ENCODE peak calls at places on chromosomes 5 and 9, in five cellular contexts. Q, R, P, T and K are unnamed samples.

GRCh38 chr5:139341689-139342422 is at the start of gene PAIP2:
- DNase-seq in P (peak), R (peak), T (peak), Q (peak), K (peak)

GRCh38 chr5:59678959-59679358 is 214.6 kb downstream of the PDE4D start:
- DNase-seq in T (no peak), R (no peak), P (no peak), Q (no peak), K (no peak)

GRCh38 chr9:124475158-124475867 is 25.1 kb downstream of the ADGRD2 start:
- DNase-seq in Q (no peak), R (no peak), T (peak), P (no peak), K (no peak)

GRCh38 chr9:96467784-96468183 is 17.8 kb downstream of the HABP4 start:
- DNase-seq in P (no peak), R (no peak), Q (no peak), T (no peak), K (no peak)

GRCh38 chr9:128218172-128218517 is 15.0 kb downstream of the DNM1 start:
- DNase-seq in T (no peak), R (no peak), Q (no peak), P (no peak), K (no peak)

GRCh38 chr5:132103380-132103951 is 29.9 kb downstream of the CSF2 start:
- DNase-seq in T (no peak), R (peak), Q (peak), P (no peak), K (peak)

GRCh38 chr9:36499156-36499886 is 73.4 kb upstream of the MELK start:
- DNase-seq in P (no peak), Q (no peak), T (no peak), R (no peak), K (no peak)

GRCh38 chr9:87682085-87682484 is 43.8 kb upstream of the CTSL start:
- DNase-seq in R (no peak), T (peak), Q (no peak), P (peak), K (no peak)

GRCh38 chr5:157971466-157972324 is 112.8 kb upstream of the CLINT1 start:
- DNase-seq in Q (no peak), R (no peak), P (peak), T (peak), K (peak)

GRCh38 chr5:143837306-143837848 is 25.4 kb downstream of the HMHB1 start:
- DNase-seq in P (no peak), T (no peak), Q (peak), R (no peak), K (peak)

GRCh38 chr9:91151014-91151740 is 210.5 kb downstream of the AUH start:
- DNase-seq in P (no peak), Q (peak), T (no peak), R (no peak), K (peak)

GRCh38 chr5:34511915-34512314 is 144.2 kb upstream of the RAI14 start:
- DNase-seq in R (no peak), Q (no peak), T (peak), P (no peak), K (peak)

GRCh38 chr5:137753227-137753985 is 757 bp downstream of the HNRNPA0 start:
- DNase-seq in P (no peak), T (peak), R (no peak), Q (no peak), K (no peak)

GRCh38 chr5:38899936-38900335 is 54.1 kb downstream of the OSMR start:
- DNase-seq in R (no peak), T (no peak), Q (no peak), P (no peak), K (no peak)

GRCh38 chr5:154262376-154262775 is 71.8 kb downstream of the GALNT10 start:
- DNase-seq in P (no peak), R (no peak), T (no peak), Q (no peak), K (no peak)

GRCh38 chr9:110089681-110090370 is 118.1 kb downstream of the C9orf152 start:
- DNase-seq in R (no peak), Q (peak), P (no peak), T (no peak), K (no peak)

GRCh38 chr5:570886-571285 is 41.3 kb upstream of the CEP72 start:
- DNase-seq in P (no peak), Q (no peak), T (peak), R (no peak), K (no peak)

GRCh38 chr9:115653231-115653630 is 500.4 kb upstream of the PAPPA start:
- DNase-seq in T (no peak), P (no peak), Q (peak), R (no peak), K (peak)

GRCh38 chr5:57441557-57441956 is 41.1 kb downstream of the ACTBL2 start:
- DNase-seq in T (no peak), Q (peak), P (no peak), R (no peak), K (peak)

GRCh38 chr9:79308012-79308411 is 263.8 kb upstream of the TLE4 start:
- DNase-seq in R (no peak), T (no peak), Q (no peak), P (no peak), K (no peak)

GRCh38 chr5:149382517-149383220 is 3.6 kb upstream of the IL17B start:
- DNase-seq in T (no peak), R (no peak), P (no peak), Q (no peak), K (no peak)

GRCh38 chr5:2579126-2579525 is 172.4 kb downstream of the IRX2 start:
- DNase-seq in P (no peak), T (peak), R (no peak), Q (no peak), K (no peak)

GRCh38 chr9:123390337-123391135 is 34.5 kb downstream of the CRB2 start:
- DNase-seq in P (no peak), T (no peak), R (no peak), Q (no peak), K (no peak)

GRCh38 chr5:10161778-10162177 is 87.9 kb downstream of the ATPSCKMT start:
- DNase-seq in R (no peak), Q (no peak), P (no peak), T (peak), K (no peak)

GRCh38 chr9:14136646-14137370 is 177.1 kb downstream of the NFIB start:
- DNase-seq in T (no peak), R (no peak), Q (no peak), P (no peak), K (no peak)

GRCh38 chr9:2411459-2412215 is 209.9 kb upstream of the VLDLR start:
- DNase-seq in R (no peak), T (no peak), Q (no peak), P (no peak), K (no peak)

GRCh38 chr9:112104901-112105300 is 70.2 kb downstream of the SUSD1 start:
- DNase-seq in R (no peak), T (no peak), Q (no peak), P (no peak), K (no peak)

GRCh38 chr5:52727568-52727967 is 60.1 kb upstream of the ITGA1 start:
- DNase-seq in P (no peak), Q (peak), T (no peak), R (no peak), K (peak)

GRCh38 chr5:58016329-58016728 is 443.6 kb downstream of the PLK2 start:
- DNase-seq in P (no peak), R (no peak), Q (peak), T (no peak), K (peak)

GRCh38 chr5:36870399-36871040 is 6.0 kb upstream of the NIPBL start:
- DNase-seq in R (peak), T (no peak), Q (peak), P (no peak), K (peak)

GRCh38 chr5:83029912-83030311 is 47.3 kb downstream of the TMEM167A start:
- DNase-seq in P (no peak), T (no peak), Q (peak), R (no peak), K (peak)

DNA sequence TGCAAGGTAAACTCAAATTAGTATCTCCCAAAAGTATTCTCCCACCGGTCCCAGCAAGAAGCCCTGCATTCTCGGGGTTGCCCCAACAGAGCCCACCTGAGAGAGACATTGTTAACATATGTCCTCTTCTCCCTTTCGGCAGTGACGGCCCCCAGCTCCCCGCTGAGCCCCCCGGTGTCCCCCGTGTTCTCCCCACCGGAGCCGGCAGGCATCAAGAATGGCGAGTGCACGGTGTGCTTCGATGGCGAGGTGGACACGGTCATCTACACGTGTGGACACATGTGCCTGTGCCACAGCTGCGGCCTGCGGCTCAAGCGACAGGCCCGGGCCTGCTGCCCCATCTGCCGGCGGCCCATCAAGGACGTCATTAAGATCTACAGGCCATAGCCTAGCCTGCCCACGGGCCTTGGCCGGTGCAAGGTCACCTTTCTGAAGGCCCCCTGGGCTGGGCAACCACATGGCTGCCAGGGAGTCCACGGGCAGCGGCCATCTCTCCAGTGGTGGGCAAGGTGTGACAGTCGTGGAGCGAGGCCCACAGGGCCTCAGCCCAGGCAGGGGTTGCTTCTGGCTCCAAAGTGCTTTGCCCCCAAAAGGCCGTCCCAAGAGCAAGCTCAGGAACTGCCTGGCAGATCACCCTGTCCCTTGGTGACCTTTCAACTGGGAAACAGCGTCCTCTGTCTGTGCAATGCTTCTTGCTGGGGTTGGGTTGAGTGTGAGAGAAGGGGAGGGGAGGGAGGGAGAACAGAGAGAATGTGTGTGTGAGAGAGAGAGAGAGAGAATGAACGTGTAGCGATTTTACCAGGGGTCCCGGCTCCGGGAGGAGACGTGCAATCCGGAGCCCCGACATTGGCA is 45.7 kb downstream of the NEURL1B start:
- DNase-seq in T (peak), Q (no peak), R (no peak), P (no peak), K (no peak)
- H3K4me3 ChIP-seq in T (no peak), Q (no peak), R (no peak), P (no peak), K (no peak)

DNA sequence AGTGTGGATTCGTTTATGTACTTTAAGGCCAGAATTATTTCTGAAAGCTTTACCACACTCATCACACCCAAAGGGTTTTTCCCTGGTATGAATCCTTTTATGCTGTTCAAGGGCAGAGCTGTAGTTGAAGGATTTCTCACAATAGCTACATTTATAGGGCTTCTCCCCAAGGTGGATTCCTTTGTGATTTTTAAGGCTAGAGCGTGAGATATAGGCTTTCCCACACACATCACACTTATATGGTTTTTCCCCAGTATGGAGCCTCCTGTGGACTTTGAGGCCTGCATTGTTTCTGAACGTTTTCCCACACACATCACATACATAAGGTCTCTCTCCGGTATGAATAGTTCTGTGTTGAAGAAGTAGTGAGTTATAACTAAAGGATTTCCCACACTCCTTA is 11.2 kb downstream of the ZFP62 start:
- DNase-seq in Q (no peak), R (no peak), T (no peak), P (no peak), K (no peak)
- H3K4me3 ChIP-seq in Q (no peak), R (no peak), T (peak), P (no peak), K (no peak)

GRCh38 chr5:6188344-6188743 is 190.0 kb downstream of the MED10 start:
- DNase-seq in Q (no peak), T (no peak), R (no peak), P (no peak), K (no peak)
- H3K4me3 ChIP-seq in Q (no peak), T (no peak), R (no peak), P (no peak), K (no peak)

GRCh38 chr9:133526721-133527321 is 2.1 kb upstream of the MYMK start:
- DNase-seq in R (no peak), Q (no peak), P (no peak), T (peak), K (no peak)
- H3K4me3 ChIP-seq in R (no peak), Q (no peak), P (no peak), T (no peak), K (no peak)

GRCh38 chr5:55022454-55022853 is 1.6 kb upstream of the GZMK start:
- DNase-seq in T (no peak), P (no peak), Q (no peak), R (no peak), K (no peak)
- H3K4me3 ChIP-seq in T (no peak), P (no peak), Q (no peak), R (no peak), K (no peak)

DNA sequence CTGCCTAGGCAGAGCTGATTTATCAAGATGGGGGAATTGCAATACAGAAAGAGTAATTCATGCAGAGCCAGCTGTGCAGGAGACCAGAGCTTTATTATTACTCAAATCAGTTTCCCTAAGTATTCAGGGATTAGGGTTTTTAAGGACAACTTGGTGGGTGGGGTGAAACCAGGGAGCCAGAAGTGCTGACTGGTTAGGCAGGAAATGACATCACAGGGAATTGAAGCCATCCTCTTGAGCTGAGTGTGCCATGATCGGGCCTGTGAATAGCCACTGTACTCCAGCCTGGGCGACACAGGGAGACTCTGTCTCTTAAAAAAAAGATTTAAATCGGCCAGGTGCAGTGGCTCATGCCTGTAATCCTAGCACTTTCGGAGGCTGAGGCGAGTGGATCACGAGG is 45.3 kb upstream of the CDK5RAP2 start:
- DNase-seq in R (no peak), T (no peak), Q (peak), P (no peak), K (peak)
- H3K4me3 ChIP-seq in R (no peak), T (no peak), Q (no peak), P (no peak), K (no peak)

DNA sequence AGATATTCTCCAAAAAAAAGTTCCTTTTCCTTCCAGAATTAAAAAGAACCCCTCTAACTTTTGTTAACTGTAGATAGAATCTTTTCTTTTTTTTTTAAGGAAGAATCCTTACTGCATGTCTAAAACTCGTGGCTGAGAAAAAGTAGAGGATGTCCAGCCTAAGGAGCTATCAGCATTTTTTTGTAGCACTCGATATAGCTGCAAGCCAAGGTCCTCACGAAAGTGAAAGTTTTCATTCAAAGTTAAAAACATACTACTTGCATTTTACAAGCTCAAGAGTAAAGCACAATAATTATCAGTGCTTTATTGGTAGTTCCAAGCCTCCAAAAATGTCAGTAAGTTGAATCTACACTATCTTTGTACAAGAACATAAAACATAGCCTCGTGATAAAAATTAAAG is 28.7 kb upstream of the ZSWIM6 start:
- DNase-seq in T (no peak), Q (no peak), R (no peak), P (no peak), K (no peak)
- H3K4me3 ChIP-seq in T (no peak), Q (no peak), R (no peak), P (no peak), K (no peak)

GRCh38 chr5:109888980-109889379 is 199.3 kb downstream of the MAN2A1 start:
- DNase-seq in R (no peak), P (no peak), Q (no peak), T (no peak), K (no peak)
- H3K4me3 ChIP-seq in R (no peak), P (no peak), Q (no peak), T (no peak), K (no peak)